ENCODE peak calls at places on chromosomes 2 and 18, in five cellular contexts. S is transverse colon, D is Peyer's patch, Q is stomach, L is H9. O is an unnamed sample.
A peak's percentile ranks its signal among the peaks of the same experiment; 100 is the strongest.

GRCh38 chr18:58827425-58827824 is 37.3 kb upstream of the ZNF532 start:
- DNase-seq in S (no peak), D (no peak), Q (no peak), L (no peak), O (no peak)

GRCh38 chr2:215683295-215683694 is 247.4 kb upstream of the FN1 start:
- DNase-seq in S (no peak), D (no peak), Q (no peak), L (no peak), O (no peak)

GRCh38 chr2:121076885-121077549 is 208.0 kb downstream of the TFCP2L1 start:
- DNase-seq in S (peak; percentile 75), D (peak; percentile 82), Q (peak; percentile 84), L (peak; percentile 91), O (no peak)

GRCh38 chr18:80171190-80171872 is 62.3 kb downstream of the ADNP2 start:
- DNase-seq in S (peak; percentile 50), D (peak; percentile 66), Q (peak; percentile 61), L (peak; percentile 69), O (no peak)

GRCh38 chr2:157246212-157247067 is 11.1 kb upstream of the GALNT5 start:
- DNase-seq in S (no peak), D (no peak), Q (no peak), L (peak; percentile 75), O (no peak)

GRCh38 chr18:59379772-59380530 is 20.9 kb upstream of the LMAN1 start:
- DNase-seq in S (no peak), D (no peak), Q (no peak), L (no peak), O (no peak)

GRCh38 chr18:79405019-79405780 is 9.5 kb downstream of the NFATC1 start:
- DNase-seq in S (no peak), D (no peak), Q (no peak), L (no peak), O (no peak)

GRCh38 chr2:157853211-157853610 is 22.9 kb downstream of the ACVR1 start:
- DNase-seq in S (no peak), D (no peak), Q (no peak), L (no peak), O (no peak)

GRCh38 chr2:113117594-113118262 is 9.7 kb upstream of the IL1RN start:
- DNase-seq in S (peak; percentile 46), D (peak; percentile 70), Q (peak; percentile 94), L (no peak), O (peak; percentile 83)

GRCh38 chr18:70288851-70289328 is at the start of gene SOCS6:
- DNase-seq in S (peak; percentile 63), D (peak; percentile 69), Q (peak; percentile 65), L (peak; percentile 57), O (peak; percentile 82)

GRCh38 chr18:12777543-12777942 is 74.7 kb downstream of the PSMG2 start:
- DNase-seq in S (no peak), D (no peak), Q (no peak), L (no peak), O (no peak)

GRCh38 chr2:54306561-54306960 is 50.5 kb upstream of the TSPYL6 start:
- DNase-seq in S (no peak), D (no peak), Q (no peak), L (no peak), O (no peak)

DNA sequence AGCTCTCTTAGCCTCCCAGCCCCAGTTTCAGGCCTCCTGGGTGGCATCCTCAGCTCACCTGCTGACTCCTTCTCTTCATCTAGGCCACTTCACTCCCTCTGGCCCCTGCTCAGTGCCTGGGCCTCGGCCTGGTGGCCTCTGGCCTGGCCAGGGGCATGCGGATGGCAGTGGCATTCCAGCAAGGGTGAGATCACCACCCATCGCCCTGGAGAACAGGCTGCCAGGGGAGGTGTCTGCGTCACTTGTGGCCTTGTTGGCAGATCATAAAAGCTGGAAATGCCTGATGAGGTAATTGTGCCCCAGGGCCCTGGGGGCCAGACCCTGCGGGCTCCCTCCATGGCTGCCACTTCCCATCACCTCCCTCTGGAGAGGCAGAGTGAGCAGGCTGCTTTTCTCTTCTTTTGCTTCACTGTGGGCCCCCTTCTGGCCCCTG is 72.5 kb upstream of the SMAD2 start:
- DNase-seq in S (peak; percentile 67), D (peak; percentile 80), Q (peak; percentile 28), L (no peak), O (no peak)
- H3K27ac ChIP-seq in S (no peak overlapping the region), D (no peak overlapping the region), Q (peak overlapping the region; percentile 60), L (no peak overlapping the region), O (no peak overlapping the region)

GRCh38 chr18:3832211-3832610 is 382.2 kb downstream of the TGIF1 start:
- DNase-seq in S (no peak), D (no peak), Q (no peak), L (no peak), O (no peak)

GRCh38 chr18:3839481-3840075 is 389.6 kb downstream of the TGIF1 start:
- DNase-seq in S (no peak), D (no peak), Q (no peak), L (no peak), O (no peak)

GRCh38 chr18:3836483-3836882 is 386.5 kb downstream of the TGIF1 start:
- DNase-seq in S (no peak), D (no peak), Q (no peak), L (no peak), O (no peak)

GRCh38 chr18:3842844-3843243 is 392.9 kb downstream of the TGIF1 start:
- DNase-seq in S (no peak), D (no peak), Q (no peak), L (no peak), O (no peak)

GRCh38 chr18:3836937-3837336 is 387.0 kb downstream of the TGIF1 start:
- DNase-seq in S (no peak), D (no peak), Q (no peak), L (no peak), O (no peak)
- H3K27ac ChIP-seq in S (no peak overlapping the region), D (no peak overlapping the region), Q (no peak overlapping the region), L (no peak overlapping the region), O (no peak overlapping the region)

DNA sequence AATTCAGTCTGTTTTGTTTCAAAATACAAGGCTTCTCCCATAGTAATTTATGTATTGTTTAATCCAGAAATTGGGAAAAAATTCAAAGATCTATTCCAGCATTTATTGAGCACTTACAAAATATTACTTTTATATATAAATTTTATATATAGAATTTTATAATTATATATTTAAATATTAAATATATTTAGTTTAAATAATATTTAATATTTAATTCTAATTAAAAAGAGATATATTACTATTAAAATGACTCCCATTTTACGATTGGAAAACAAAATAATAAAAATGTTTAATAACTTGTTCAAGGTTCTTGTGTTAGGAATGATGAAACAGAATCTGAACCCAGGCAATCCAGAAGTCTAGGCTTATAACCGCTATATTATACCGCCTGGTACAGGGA is 40.5 kb upstream of the SESTD1 start:
- DNase-seq in S (no peak), D (no peak), Q (no peak), L (no peak), O (no peak)
- H3K27ac ChIP-seq in S (no peak overlapping the region), D (no peak overlapping the region), Q (no peak overlapping the region), L (no peak overlapping the region), O (no peak overlapping the region)

DNA sequence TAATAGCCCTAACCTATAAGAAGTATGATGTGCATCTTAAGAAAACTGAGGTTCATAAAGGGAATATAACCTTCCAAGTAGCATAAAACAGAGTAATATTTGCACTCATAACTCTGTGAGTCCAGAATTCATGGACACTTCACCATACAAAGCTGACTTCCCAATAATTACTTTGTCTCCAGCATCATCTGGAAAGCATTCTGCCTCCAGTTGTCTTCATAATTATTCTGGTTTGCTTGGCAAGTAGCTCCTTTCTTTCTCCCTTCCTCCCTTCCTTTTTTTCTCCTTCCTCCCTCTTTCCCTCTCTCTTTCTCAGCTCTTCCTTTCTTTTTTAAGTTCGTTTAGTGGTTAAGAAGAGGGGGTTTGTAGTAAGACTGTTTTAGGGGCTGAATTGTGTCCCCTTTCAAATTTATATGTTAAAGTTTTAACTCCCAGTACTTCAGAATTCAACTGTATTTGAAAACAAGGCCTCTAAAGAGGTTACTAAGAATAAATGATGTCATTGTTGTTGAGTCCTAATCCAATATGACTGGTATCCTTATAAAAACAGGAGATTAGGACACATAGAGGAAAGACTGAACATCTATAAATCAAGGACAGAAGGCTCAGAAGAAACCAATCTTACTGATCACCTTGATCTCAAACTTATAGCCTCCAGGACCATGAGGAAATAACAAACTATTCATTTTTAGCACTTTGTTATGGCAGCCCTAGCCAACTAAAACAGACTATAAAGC is 28.9 kb downstream of the TFPI start:
- DNase-seq in S (no peak), D (no peak), Q (no peak), L (no peak), O (no peak)
- H3K27ac ChIP-seq in S (no peak overlapping the region), D (no peak overlapping the region), Q (no peak overlapping the region), L (no peak overlapping the region), O (no peak overlapping the region)

GRCh38 chr2:74003494-74004211 is 18.9 kb downstream of the TET3 start:
- DNase-seq in S (no peak), D (peak; percentile 49), Q (no peak), L (peak; percentile 48), O (no peak)
- H3K27ac ChIP-seq in S (no peak overlapping the region), D (no peak overlapping the region), Q (no peak overlapping the region), L (no peak overlapping the region), O (no peak overlapping the region)

DNA sequence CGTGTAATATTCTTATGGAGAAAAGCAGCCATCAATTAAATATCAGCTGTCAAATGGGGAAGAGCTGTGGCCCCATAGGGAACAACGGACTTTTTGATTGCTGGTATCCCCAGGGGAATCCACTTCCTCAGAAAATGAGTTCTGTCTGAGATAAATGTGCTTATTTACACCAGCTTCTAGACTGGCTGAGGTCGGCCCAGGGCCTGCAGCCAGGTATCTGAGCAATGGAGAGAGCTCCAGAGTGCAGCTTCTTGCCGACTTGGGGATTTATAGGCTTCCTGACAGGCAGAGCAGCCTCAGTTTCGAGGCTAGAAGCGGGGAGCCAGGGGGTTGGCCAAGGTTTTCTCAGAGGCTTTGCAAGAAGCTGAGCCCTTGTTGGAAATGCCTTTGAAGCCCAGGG is 67.2 kb downstream of the MCFD2 start:
- DNase-seq in S (no peak), D (no peak), Q (no peak), L (no peak), O (no peak)
- H3K27ac ChIP-seq in S (peak overlapping the region; percentile 95), D (peak overlapping the region; percentile 80), Q (peak overlapping the region; percentile 83), L (no peak overlapping the region), O (peak overlapping the region; percentile 91)

GRCh38 chr2:202066850-202067249 is 6.2 kb upstream of the KIAA2012 start:
- DNase-seq in S (no peak), D (no peak), Q (no peak), L (no peak), O (no peak)

GRCh38 chr2:202064206-202064880 is 8.7 kb upstream of the KIAA2012 start:
- DNase-seq in S (no peak), D (no peak), Q (no peak), L (peak; percentile 53), O (no peak)

GRCh38 chr2:202061695-202062094 is 11.4 kb upstream of the KIAA2012 start:
- DNase-seq in S (no peak), D (no peak), Q (no peak), L (no peak), O (no peak)

GRCh38 chr2:202067589-202067988 is 5.5 kb upstream of the KIAA2012 start:
- DNase-seq in S (no peak), D (no peak), Q (no peak), L (no peak), O (no peak)

DNA sequence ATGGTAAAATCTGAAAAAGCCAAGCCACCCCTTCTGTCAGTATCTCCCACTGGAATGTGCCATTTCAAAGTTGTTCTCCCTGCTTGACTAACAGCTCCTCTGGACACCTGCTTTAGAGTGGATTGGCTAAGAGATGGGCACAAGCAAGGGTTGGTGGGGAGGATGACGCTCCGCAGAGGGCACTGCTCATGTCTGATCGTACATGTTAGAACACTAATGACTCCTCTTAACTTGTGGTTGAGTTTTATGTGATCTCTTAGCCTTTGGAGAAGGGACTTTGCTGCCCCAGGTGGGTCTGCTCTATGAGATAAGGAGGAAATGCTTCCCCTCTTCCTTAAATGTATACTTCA is 8.2 kb upstream of the KIAA2012 start:
- DNase-seq in S (no peak), D (no peak), Q (no peak), L (no peak), O (no peak)
- H3K27ac ChIP-seq in S (peak overlapping the region; percentile 59), D (no peak overlapping the region), Q (no peak overlapping the region), L (no peak overlapping the region), O (peak overlapping the region; percentile 31)

O was measured in suprapubic skin.